ENCODE peak calls at places on chromosomes 16 and 17, in five cellular contexts. M, R, P, O and W are unnamed samples.

GRCh38 chr16:67820608-67821259 is 14.0 kb downstream of the TSNAXIP1 start:
- DNase-seq in O (no peak), P (no peak), M (no peak), R (no peak), W (no peak)

GRCh38 chr16:75244844-75245758 is 6.3 kb downstream of the BCAR1 start:
- DNase-seq in P (no peak), M (no peak), O (no peak), R (no peak), W (peak)

GRCh38 chr17:61450641-61451537 is 1.3 kb upstream of the TBX4 start:
- DNase-seq in P (no peak), R (peak), M (no peak), O (no peak), W (no peak)

GRCh38 chr16:49022351-49022963 is 259.2 kb downstream of the CBLN1 start:
- DNase-seq in M (no peak), P (no peak), O (no peak), R (no peak), W (no peak)

GRCh38 chr17:7929158-7930029 is at the start of gene KCNAB3:
- DNase-seq in P (peak), O (no peak), R (peak), M (no peak), W (peak)

GRCh38 chr16:77214411-77215138 is 15.4 kb downstream of the SYCE1L start:
- DNase-seq in M (no peak), P (no peak), O (no peak), R (no peak), W (no peak)

GRCh38 chr17:16415031-16415924 is at the start of gene TRPV2:
- DNase-seq in R (peak), M (no peak), O (peak), P (peak), W (peak)

GRCh38 chr17:5286846-5287245 is 4.8 kb downstream of the RABEP1 start:
- DNase-seq in P (no peak), M (no peak), O (no peak), R (no peak), W (peak)

GRCh38 chr17:58402047-58402446 is 15.3 kb downstream of the RNF43 start:
- DNase-seq in P (no peak), R (no peak), O (no peak), M (peak), W (no peak)

GRCh38 chr17:82236142-82236971 is 7.5 kb downstream of the SLC16A3 start:
- DNase-seq in M (no peak), R (peak), P (peak), O (no peak), W (peak)

GRCh38 chr16:878886-879285 is 78.4 kb upstream of the GNG13 start:
- DNase-seq in M (no peak), O (no peak), P (no peak), R (no peak), W (no peak)

GRCh38 chr16:47492428-47493357 is 31.6 kb downstream of the PHKB start:
- DNase-seq in P (peak), M (no peak), R (no peak), O (peak), W (no peak)

GRCh38 chr16:89102035-89102776 is 8.6 kb downstream of the ACSF3 start:
- DNase-seq in R (no peak), P (no peak), M (no peak), O (no peak), W (no peak)

GRCh38 chr17:9158545-9159452 is 137.5 kb downstream of the NTN1 start:
- DNase-seq in O (no peak), M (no peak), P (no peak), R (no peak), W (no peak)

GRCh38 chr17:29592850-29593545 is at the start of gene ANKRD13B:
- DNase-seq in M (no peak), P (peak), R (peak), O (no peak), W (peak)

GRCh38 chr16:22183901-22184614 is 21.8 kb downstream of the SDR42E2 start:
- DNase-seq in M (no peak), O (no peak), P (peak), R (peak), W (peak)

GRCh38 chr16:81502396-81503060 is 57.9 kb downstream of the CMIP start:
- DNase-seq in P (peak), R (no peak), O (no peak), M (no peak), W (no peak)

GRCh38 chr16:8975039-8975438 is 11.3 kb upstream of the USP7 start:
- DNase-seq in R (no peak), O (no peak), P (no peak), M (no peak), W (no peak)

GRCh38 chr16:85593503-85594195 is 19.5 kb upstream of the GSE1 start:
- DNase-seq in O (no peak), P (no peak), R (no peak), M (no peak), W (no peak)

GRCh38 chr17:12887088-12887487 is 97.8 kb downstream of the ARHGAP44 start:
- DNase-seq in M (no peak), R (no peak), O (no peak), P (no peak), W (no peak)

GRCh38 chr16:86450691-86451090 is 59.6 kb upstream of the FOXF1 start:
- DNase-seq in P (no peak), M (no peak), O (no peak), R (no peak), W (no peak)

GRCh38 chr16:88418869-88419268 is 34.2 kb upstream of the ZFPM1 start:
- DNase-seq in M (no peak), O (no peak), R (no peak), P (no peak), W (no peak)

GRCh38 chr16:46774743-46775177 is 26.6 kb upstream of the MYLK3 start:
- DNase-seq in P (no peak), M (no peak), R (no peak), O (peak), W (no peak)

GRCh38 chr16:72894291-72895151 is 153.4 kb downstream of the ZFHX3 start:
- DNase-seq in O (no peak), M (no peak), P (no peak), R (no peak), W (no peak)

GRCh38 chr16:14310519-14310991 is 239.4 kb downstream of the MRTFB start:
- DNase-seq in M (no peak), O (peak), R (no peak), P (peak), W (peak)

GRCh38 chr17:28188841-28189263 is 130.1 kb upstream of the TMEM97 start:
- DNase-seq in O (no peak), M (no peak), R (no peak), P (peak), W (no peak)

GRCh38 chr16:83433201-83433600 is 374.6 kb upstream of the HSBP1 start:
- DNase-seq in P (no peak), M (no peak), R (no peak), O (no peak), W (no peak)

GRCh38 chr16:55480228-55480655 is 1.2 kb downstream of the MMP2 start:
- DNase-seq in O (no peak), M (no peak), R (peak), P (peak), W (peak)

GRCh38 chr17:28193241-28193640 is 125.8 kb upstream of the TMEM97 start:
- DNase-seq in R (no peak), O (no peak), P (no peak), M (no peak), W (no peak)

GRCh38 chr16:9738690-9739089 is 443.5 kb downstream of the GRIN2A start:
- DNase-seq in M (no peak), R (no peak), P (no peak), O (no peak), W (no peak)

GRCh38 chr17:8226536-8227237 is 16.3 kb upstream of the AURKB start:
- DNase-seq in O (peak), M (peak), R (peak), P (peak), W (peak)

GRCh38 chr16:52958951-52959350 is 93.7 kb downstream of the CHD9NB start:
- DNase-seq in P (no peak), M (no peak), O (no peak), R (no peak), W (no peak)

GRCh38 chr16:4850211-4850610 is 2.9 kb downstream of the UBN1 start:
- DNase-seq in P (peak), M (no peak), O (no peak), R (no peak), W (no peak)

GRCh38 chr17:58402679-58403078 is 14.7 kb downstream of the RNF43 start:
- DNase-seq in M (peak), O (no peak), R (no peak), P (no peak), W (peak)

GRCh38 chr17:16313159-16314090 is 39.8 kb downstream of the CENPV start:
- DNase-seq in O (no peak), M (no peak), P (peak), R (no peak), W (no peak)

GRCh38 chr17:9022553-9023388 is 1.5 kb downstream of the NTN1 start:
- DNase-seq in P (no peak), O (no peak), M (no peak), R (peak), W (peak)

GRCh38 chr17:73833779-73834613 is 189.8 kb upstream of the SDK2 start:
- DNase-seq in P (no peak), R (no peak), M (no peak), O (no peak), W (no peak)

GRCh38 chr17:44253021-44253420 is 14.9 kb downstream of the SLC4A1 start:
- DNase-seq in M (no peak), R (no peak), P (no peak), O (no peak), W (no peak)

GRCh38 chr16:27314161-27314723 is 468 bp downstream of the IL4R start:
- DNase-seq in P (peak), O (no peak), R (peak), M (peak), W (peak)

GRCh38 chr16:15827709-15828343 is 29.0 kb downstream of the MYH11 start:
- DNase-seq in M (no peak), O (no peak), P (no peak), R (no peak), W (no peak)

GRCh38 chr16:15830832-15831451 is 25.9 kb downstream of the MYH11 start:
- DNase-seq in R (no peak), M (no peak), O (no peak), P (no peak), W (no peak)

GRCh38 chr16:15829460-15829859 is 27.4 kb downstream of the MYH11 start:
- DNase-seq in M (no peak), R (no peak), O (no peak), P (no peak), W (peak)

GRCh38 chr16:15825750-15826305 is 31.0 kb downstream of the MYH11 start:
- DNase-seq in P (no peak), R (no peak), O (no peak), M (no peak), W (no peak)

GRCh38 chr16:15827299-15827698 is 29.5 kb downstream of the MYH11 start:
- DNase-seq in O (no peak), R (no peak), M (no peak), P (no peak), W (no peak)
- TF ChIP-seq MAX in O (no peak), R (no peak), M (no peak), P (no peak), W (no peak)

DNA sequence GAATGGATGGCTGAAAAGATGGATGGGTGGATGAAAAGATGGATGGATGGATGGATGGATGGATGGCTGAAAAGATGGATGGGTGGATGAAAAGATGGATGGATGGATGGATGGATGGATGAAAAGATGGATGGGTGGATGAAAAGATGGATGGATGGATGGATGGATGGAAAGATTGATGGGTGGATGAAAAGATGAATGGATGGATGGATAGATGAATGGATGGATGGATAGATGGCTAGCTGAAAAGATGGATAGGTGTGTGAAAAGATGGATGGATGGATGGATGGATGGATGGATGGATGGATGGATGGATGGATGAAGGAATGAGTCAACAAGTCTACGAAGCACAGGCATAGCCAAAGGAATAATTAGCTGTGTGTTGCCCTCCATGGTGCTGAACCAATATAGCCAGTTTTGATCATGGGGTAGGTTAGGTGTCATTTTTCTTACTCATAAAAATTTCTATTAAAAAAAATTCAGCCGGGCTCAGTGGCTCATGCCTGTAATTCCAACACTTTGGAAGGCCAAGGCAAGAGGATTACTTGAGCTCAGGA is 41.1 kb downstream of the NLRC5 start:
- DNase-seq in O (no peak), R (no peak), M (no peak), P (no peak), W (no peak)
- TF ChIP-seq SP1 in O (no peak), R (no peak), M (no peak), P (no peak), W (no peak)

DNA sequence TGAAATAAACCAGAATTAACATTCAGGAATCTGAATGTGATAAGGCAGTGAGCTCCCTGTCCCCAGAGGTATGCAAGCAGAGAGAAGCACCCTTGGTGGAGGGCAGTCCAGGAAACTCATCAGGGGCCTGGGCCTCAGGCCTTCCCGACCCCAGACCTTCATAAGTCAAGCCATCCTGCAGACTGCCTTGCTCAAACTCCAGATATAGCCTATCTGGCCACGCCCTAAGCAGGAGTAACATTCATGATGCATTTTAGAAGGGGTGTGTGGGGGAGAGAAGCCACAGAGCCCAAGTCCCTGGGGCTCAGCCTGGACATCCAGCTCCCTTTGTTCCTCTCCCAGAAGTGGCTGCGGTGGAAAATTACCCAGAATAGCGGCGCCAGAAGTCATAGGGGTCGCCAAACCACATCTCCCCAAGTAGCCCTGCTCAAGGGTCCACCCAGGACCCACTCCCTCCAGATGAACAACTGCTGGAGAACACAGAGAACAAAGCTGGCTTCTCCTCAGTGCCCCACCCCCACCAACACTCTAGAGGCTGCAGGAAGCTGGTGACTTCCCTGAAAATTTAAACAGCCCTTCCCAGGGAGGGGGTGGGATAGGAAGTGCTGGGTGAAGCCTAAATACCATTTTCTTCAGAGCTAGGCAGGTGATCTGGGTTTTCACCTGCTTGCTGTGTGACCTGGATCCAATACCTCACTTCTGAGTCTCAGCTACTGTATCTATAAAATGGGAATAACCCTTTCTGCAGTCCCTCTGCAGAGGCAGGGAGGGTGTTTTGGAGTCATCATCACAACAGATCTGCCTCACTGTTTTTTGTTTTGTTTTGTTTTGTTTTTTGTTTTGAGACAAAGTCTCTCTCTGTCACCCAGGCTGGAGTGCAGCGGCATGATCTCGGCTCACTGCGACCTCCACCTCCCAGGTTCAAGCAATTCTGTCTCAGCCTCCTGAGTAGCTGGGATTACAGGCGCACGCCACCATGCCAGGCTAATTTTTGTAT is 1.5 kb upstream of the SREBF1 start:
- DNase-seq in R (peak), M (peak), P (peak), O (no peak), W (peak)
- TF ChIP-seq MAX in R (no peak), M (peak), P (no peak), O (no peak), W (no peak)

DNA sequence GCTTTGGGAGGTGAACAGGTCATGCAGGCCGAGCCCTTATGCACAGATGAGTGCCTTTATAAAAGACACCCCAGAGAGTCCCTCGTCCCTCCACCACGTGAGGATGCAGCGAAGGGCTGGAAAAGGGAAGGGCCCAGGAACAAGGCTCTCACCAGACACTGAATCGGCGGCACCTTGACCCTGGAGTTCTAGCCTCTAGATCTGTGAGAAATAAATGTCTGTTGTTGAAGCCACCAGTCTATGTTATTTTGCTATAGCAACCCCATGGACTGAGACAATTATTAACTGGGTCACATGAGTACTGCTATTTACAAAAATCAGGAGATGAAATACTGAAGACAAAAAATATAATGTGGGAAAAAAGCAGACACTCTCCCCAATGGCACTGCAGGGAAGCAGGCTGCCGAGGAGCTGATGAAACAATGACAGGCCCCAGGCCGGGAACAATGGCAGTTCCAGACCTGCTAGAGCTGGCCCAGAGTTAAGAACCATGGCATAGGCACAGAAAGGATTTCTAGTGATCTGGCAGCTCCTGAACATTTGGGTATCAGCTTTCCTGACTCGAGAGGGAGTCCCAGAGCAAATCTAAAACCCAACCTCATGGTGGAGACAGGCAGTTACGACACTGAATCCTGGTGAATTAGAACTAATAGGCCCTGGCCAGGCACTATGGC is 17.8 kb upstream of the GGA2 start:
- DNase-seq in R (no peak), M (no peak), P (no peak), O (no peak), W (no peak)
- TF ChIP-seq SP1 in R (no peak), M (no peak), P (no peak), O (no peak), W (no peak)

DNA sequence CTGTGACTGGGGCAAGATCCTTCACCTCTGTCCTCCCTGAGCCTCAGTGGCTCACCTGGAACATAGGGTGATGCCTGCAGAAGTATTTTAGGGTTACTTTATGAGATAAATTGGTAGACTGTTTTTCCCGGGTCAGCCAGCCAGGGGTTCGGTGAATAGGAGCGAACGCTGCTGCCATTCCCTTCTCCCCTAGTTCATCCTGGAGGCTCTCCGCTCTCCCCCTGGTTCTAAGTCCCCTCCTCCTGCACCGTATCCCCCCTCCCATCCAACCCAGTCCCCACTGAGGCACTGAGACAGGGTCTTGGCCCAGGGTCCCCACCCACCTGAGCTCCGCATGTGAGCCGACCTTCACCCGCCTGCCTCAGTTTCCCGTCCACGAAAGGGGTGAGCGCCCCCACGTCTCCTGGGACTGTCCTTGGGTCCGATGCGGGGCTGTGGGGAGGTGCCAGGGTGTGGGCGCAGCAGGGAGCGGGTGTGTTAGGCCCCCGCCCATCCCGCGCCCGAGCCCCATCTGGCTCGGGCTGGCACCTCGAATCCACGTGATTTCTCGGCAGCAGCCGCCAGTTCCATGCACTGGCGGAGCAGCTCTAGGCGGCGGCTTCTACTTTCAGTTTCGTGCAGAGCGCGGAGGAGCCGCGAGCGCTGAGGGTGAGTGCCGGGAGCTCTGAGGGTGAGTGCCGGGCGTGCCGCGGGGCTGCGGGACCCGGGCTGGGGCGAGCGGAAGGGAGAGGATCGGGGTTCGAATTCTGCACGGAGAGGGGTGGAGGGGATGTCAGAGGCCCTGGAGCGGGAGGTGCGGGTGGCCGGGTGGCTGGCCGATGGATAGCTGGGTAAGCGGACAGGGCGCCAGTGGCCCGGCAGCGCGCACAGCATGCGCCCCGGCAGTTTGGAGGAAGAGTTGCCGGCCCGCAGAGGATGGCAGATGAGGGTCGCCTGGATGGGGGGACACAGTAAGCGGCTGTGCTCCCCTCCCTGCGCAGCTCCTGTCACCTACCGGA is at the start of gene NLRC5:
- DNase-seq in M (peak), R (peak), P (no peak), O (no peak), W (peak)
- TF ChIP-seq MAX in M (peak), R (peak), P (no peak), O (peak), W (peak)

GRCh38 chr16:12337776-12338655 is 361.5 kb downstream of the SNX29 start:
- DNase-seq in R (no peak), M (no peak), O (no peak), P (no peak), W (no peak)
- TF ChIP-seq SP1 in R (no peak), M (no peak), O (no peak), P (no peak), W (no peak)